ENCODE peak calls at places on chromosomes 11 and 22, in seven cellular contexts. One of them, this sample, is unnamed.

GRCh38 chr22:27318516-27318915 is 483.0 kb downstream of the MN1 start:
- DNase-seq in stomach: no peak
- DNase-seq in left ventricle myocardium inferior: peak; percentile 30
- DNase-seq in IMR-90: peak; percentile 44
- DNase-seq in tibial artery: no peak
- DNase-seq in adrenal gland: no peak
- DNase-seq in kidney epithelial cell: peak; percentile 49
- DNase-seq in this sample: no peak

GRCh38 chr11:65329944-65330403 is 3.7 kb upstream of the DPF2 start:
- DNase-seq in stomach: peak; percentile 95
- DNase-seq in left ventricle myocardium inferior: peak; percentile 72
- DNase-seq in IMR-90: peak; percentile 92
- DNase-seq in tibial artery: peak; percentile 91
- DNase-seq in adrenal gland: peak; percentile 97
- DNase-seq in kidney epithelial cell: peak; percentile 62
- DNase-seq in this sample: peak; percentile 79

GRCh38 chr11:117172678-117173421 is 5.7 kb upstream of the SIDT2 start:
- DNase-seq in stomach: peak; percentile 24
- DNase-seq in left ventricle myocardium inferior: no peak
- DNase-seq in IMR-90: no peak
- DNase-seq in tibial artery: no peak
- DNase-seq in adrenal gland: no peak
- DNase-seq in kidney epithelial cell: no peak
- DNase-seq in this sample: no peak

GRCh38 chr22:31343235-31344191 is 2.6 kb downstream of the PATZ1 start:
- DNase-seq in stomach: peak; percentile 93
- DNase-seq in left ventricle myocardium inferior: peak; percentile 34
- DNase-seq in IMR-90: peak; percentile 26
- DNase-seq in tibial artery: peak; percentile 23
- DNase-seq in adrenal gland: no peak
- DNase-seq in kidney epithelial cell: no peak
- DNase-seq in this sample: peak; percentile 86

GRCh38 chr11:79388201-79388600 is 52.6 kb downstream of the TENM4 start:
- DNase-seq in stomach: no peak
- DNase-seq in left ventricle myocardium inferior: no peak
- DNase-seq in IMR-90: no peak
- DNase-seq in tibial artery: no peak
- DNase-seq in adrenal gland: no peak
- DNase-seq in kidney epithelial cell: no peak
- DNase-seq in this sample: no peak

GRCh38 chr22:27137809-27138400 is 480.5 kb downstream of the MIAT start:
- DNase-seq in stomach: no peak
- DNase-seq in left ventricle myocardium inferior: peak; percentile 22
- DNase-seq in IMR-90: no peak
- DNase-seq in tibial artery: no peak
- DNase-seq in adrenal gland: no peak
- DNase-seq in kidney epithelial cell: no peak
- DNase-seq in this sample: no peak

GRCh38 chr11:2813141-2813908 is 72.2 kb downstream of the CDKN1C start:
- DNase-seq in stomach: no peak
- DNase-seq in left ventricle myocardium inferior: peak; percentile 13
- DNase-seq in IMR-90: peak; percentile 90
- DNase-seq in tibial artery: no peak
- DNase-seq in adrenal gland: no peak
- DNase-seq in kidney epithelial cell: peak; percentile 16
- DNase-seq in this sample: no peak

GRCh38 chr11:119108151-119108856 is 1.2 kb downstream of the C2CD2L start:
- DNase-seq in stomach: peak; percentile 53
- DNase-seq in left ventricle myocardium inferior: no peak
- DNase-seq in IMR-90: peak; percentile 27
- DNase-seq in tibial artery: no peak
- DNase-seq in adrenal gland: no peak
- DNase-seq in kidney epithelial cell: no peak
- DNase-seq in this sample: peak; percentile 70

GRCh38 chr11:60310407-60310998 is 16.6 kb upstream of the MS4A6E start:
- DNase-seq in stomach: no peak
- DNase-seq in left ventricle myocardium inferior: no peak
- DNase-seq in IMR-90: no peak
- DNase-seq in tibial artery: peak; percentile 65
- DNase-seq in adrenal gland: peak; percentile 26
- DNase-seq in kidney epithelial cell: no peak
- DNase-seq in this sample: no peak

GRCh38 chr11:2409701-2410468 is 9.3 kb downstream of the TSSC4 start:
- DNase-seq in stomach: no peak
- DNase-seq in left ventricle myocardium inferior: no peak
- DNase-seq in IMR-90: no peak
- DNase-seq in tibial artery: no peak
- DNase-seq in adrenal gland: no peak
- DNase-seq in kidney epithelial cell: no peak
- DNase-seq in this sample: no peak

GRCh38 chr22:44850946-44851345 is 98.6 kb downstream of the ARHGAP8 start:
- DNase-seq in stomach: no peak
- DNase-seq in left ventricle myocardium inferior: no peak
- DNase-seq in IMR-90: no peak
- DNase-seq in tibial artery: no peak
- DNase-seq in adrenal gland: no peak
- DNase-seq in kidney epithelial cell: no peak
- DNase-seq in this sample: peak; percentile 9

GRCh38 chr22:44712156-44712555 is 10.2 kb downstream of the PRR5 start:
- DNase-seq in stomach: no peak
- DNase-seq in left ventricle myocardium inferior: no peak
- DNase-seq in IMR-90: no peak
- DNase-seq in tibial artery: no peak
- DNase-seq in adrenal gland: no peak
- DNase-seq in kidney epithelial cell: no peak
- DNase-seq in this sample: no peak

GRCh38 chr11:35272391-35272821 is 133.4 kb downstream of the CD44 start:
- DNase-seq in stomach: no peak
- DNase-seq in left ventricle myocardium inferior: no peak
- DNase-seq in IMR-90: no peak
- DNase-seq in tibial artery: no peak
- DNase-seq in adrenal gland: no peak
- DNase-seq in kidney epithelial cell: no peak
- DNase-seq in this sample: no peak

DNA sequence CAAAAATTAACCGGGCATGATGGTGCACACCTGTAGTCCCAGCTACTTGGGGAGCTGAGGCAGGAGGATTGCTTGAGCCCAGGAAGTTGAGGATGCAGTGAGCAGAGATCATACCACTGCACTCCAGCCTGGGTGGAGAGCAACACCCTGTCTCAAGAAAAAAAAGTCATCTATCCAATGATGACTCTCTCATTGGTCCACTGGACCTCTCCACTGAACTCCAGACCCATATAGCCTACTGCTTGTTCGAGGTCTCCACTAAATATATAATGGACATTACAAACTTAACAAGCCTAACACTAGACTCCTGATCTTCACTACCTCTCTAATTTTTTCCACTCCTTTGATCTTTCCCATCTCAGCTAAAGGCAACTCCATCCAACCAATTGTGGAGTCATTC is 33.5 kb upstream of the MTCH2 start:
- DNase-seq in stomach: no peak
- DNase-seq in left ventricle myocardium inferior: no peak
- DNase-seq in IMR-90: no peak
- DNase-seq in tibial artery: no peak
- DNase-seq in adrenal gland: no peak
- DNase-seq in kidney epithelial cell: no peak
- DNase-seq in this sample: no peak
- H3K27me3 ChIP-seq in stomach: no peaks in the 10 kb centered on the region
- H3K27me3 ChIP-seq in left ventricle myocardium inferior: no peaks in the 10 kb centered on the region
- H3K27me3 ChIP-seq in IMR-90: no peaks in the 10 kb centered on the region
- H3K27me3 ChIP-seq in tibial artery: no peaks in the 10 kb centered on the region
- H3K27me3 ChIP-seq in adrenal gland: no peaks in the 10 kb centered on the region
- H3K27me3 ChIP-seq in kidney epithelial cell: no peaks in the 10 kb centered on the region
- H3K27me3 ChIP-seq in this sample: no peaks in the 10 kb centered on the region

DNA sequence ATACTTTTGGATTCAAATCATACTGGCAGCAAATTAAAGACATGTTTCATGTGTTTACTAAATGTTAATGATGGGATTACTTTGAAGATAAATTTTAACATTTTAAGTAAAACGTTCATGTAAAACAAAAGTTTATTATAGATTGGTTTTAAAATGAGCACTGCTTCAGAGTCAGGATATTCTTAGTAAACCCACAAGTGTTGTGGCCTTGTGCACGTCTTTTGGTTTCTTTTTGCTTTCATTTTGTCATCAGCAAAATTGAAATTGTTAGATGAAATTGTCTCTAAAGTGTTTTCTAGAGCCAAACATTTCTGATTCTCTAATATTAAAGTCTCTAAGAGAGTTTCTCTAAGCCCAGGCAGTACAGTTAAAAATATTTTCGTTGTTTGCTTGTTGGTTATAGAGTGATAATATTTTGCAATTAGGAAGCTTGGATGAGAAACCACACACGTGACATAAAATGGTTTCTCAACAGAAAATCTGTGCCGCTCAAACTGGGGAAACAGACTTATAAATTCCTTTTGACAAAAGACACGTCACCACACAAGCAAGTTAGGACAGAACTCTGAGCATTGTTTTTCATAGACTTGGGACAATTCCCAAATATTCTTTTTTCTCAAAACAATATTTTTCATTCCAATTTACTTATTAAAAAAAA is 164.4 kb downstream of the TEAD1 start:
- DNase-seq in stomach: no peak
- DNase-seq in left ventricle myocardium inferior: no peak
- DNase-seq in IMR-90: no peak
- DNase-seq in tibial artery: no peak
- DNase-seq in adrenal gland: no peak
- DNase-seq in kidney epithelial cell: no peak
- DNase-seq in this sample: no peak
- H3K4me3 ChIP-seq in stomach: no peak overlapping the region
- H3K4me3 ChIP-seq in left ventricle myocardium inferior: peak overlapping the region; percentile 5
- H3K4me3 ChIP-seq in IMR-90: no peak overlapping the region
- H3K4me3 ChIP-seq in tibial artery: no peak overlapping the region
- H3K4me3 ChIP-seq in adrenal gland: no peak overlapping the region
- H3K4me3 ChIP-seq in kidney epithelial cell: no peak overlapping the region
- H3K4me3 ChIP-seq in this sample: no peak overlapping the region

GRCh38 chr22:29300807-29301601 is 5.4 kb upstream of the GAS2L1 start:
- DNase-seq in stomach: no peak
- DNase-seq in left ventricle myocardium inferior: no peak
- DNase-seq in IMR-90: no peak
- DNase-seq in tibial artery: no peak
- DNase-seq in adrenal gland: peak; percentile 24
- DNase-seq in kidney epithelial cell: no peak
- DNase-seq in this sample: peak; percentile 39
- H3K36me3 ChIP-seq in stomach: peaks cover 46% of the 10 kb centered on the region
- H3K36me3 ChIP-seq in left ventricle myocardium inferior: peaks cover 52% of the 10 kb centered on the region
- H3K36me3 ChIP-seq in IMR-90: peaks cover 50% of the 10 kb centered on the region
- H3K36me3 ChIP-seq in tibial artery: peaks cover 46% of the 10 kb centered on the region
- H3K36me3 ChIP-seq in adrenal gland: no peaks in the 10 kb centered on the region
- H3K36me3 ChIP-seq in kidney epithelial cell: peaks cover 4% of the 10 kb centered on the region
- H3K36me3 ChIP-seq in this sample: peaks cover 37% of the 10 kb centered on the region

DNA sequence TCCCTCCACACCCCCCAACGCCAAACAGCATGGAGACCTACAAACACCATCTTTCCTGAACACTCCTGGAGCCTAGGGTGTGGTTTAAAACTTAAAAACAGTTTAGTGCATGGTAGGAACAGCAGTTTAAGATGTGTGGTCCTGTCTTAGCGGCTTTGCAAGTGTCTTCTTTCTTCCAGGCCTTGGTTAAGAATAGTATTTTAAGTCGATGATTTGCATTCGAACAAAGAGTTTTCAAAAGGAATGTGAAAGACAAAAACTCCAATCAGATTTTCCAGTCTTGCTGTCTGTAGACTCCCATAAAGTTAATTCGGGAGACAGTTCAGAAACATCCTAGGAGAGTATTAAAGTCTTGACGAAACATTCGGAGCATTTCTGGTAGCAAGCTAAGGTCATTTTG is 3.7 kb downstream of the FGF4 start:
- DNase-seq in stomach: no peak
- DNase-seq in left ventricle myocardium inferior: no peak
- DNase-seq in IMR-90: no peak
- DNase-seq in tibial artery: no peak
- DNase-seq in adrenal gland: no peak
- DNase-seq in kidney epithelial cell: no peak
- DNase-seq in this sample: peak; percentile 46
- H3K27me3 ChIP-seq in stomach: peaks cover 91% of the 10 kb centered on the region
- H3K27me3 ChIP-seq in left ventricle myocardium inferior: peaks cover 95% of the 10 kb centered on the region
- H3K27me3 ChIP-seq in IMR-90: peaks cover 85% of the 10 kb centered on the region
- H3K27me3 ChIP-seq in tibial artery: no peaks in the 10 kb centered on the region
- H3K27me3 ChIP-seq in adrenal gland: peaks cover 36% of the 10 kb centered on the region
- H3K27me3 ChIP-seq in kidney epithelial cell: peaks cover 48% of the 10 kb centered on the region
- H3K27me3 ChIP-seq in this sample: peaks cover 36% of the 10 kb centered on the region

DNA sequence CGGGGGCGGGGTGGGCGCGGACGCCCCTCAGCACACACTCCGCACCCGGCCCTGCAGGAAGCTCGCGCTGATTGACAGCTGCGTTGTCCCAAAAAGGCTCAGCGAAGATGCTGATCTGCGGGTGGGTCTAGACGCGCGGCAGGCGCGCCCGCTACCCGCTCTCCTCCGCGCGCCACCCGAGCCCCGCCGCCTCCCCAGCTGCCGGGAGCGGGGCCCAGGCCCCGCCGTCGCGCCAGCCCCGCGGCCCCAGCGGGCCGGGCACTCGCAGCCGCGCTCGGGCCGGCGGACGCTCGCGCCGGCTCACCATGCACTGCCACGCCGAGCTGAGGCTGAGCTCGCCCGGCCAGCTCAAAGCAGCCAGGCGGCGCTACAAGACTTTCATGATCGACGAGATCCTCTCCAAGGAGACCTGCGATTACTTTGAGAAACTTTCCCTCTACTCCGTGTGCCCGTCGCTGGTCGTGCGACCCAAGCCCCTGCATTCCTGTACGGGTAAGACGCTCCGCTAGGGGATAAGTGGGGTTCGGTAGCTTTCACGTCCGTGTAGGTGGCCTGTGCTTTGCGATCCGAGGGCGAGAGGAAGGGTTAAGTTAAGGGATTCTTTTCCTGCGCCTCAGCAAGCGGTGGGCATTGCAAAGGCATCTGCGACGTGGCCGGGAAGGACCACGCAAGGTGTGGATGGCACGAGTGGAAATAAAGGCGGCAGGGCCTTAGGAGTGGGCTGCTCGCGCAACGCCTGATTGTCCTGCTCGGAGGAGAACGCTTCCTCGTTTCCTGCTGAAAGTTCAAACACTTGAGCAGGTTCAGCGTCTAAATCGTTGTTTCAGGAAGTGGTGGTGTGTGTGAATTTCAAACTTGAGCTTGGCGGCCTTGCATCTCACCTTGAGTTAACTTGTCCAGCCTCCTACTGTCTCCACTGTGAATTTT is at the start of gene BARX2:
- DNase-seq in stomach: peak; percentile 82
- DNase-seq in left ventricle myocardium inferior: peak; percentile 16
- DNase-seq in IMR-90: peak; percentile 54
- DNase-seq in tibial artery: no peak
- DNase-seq in adrenal gland: no peak
- DNase-seq in kidney epithelial cell: peak; percentile 16
- DNase-seq in this sample: peak; percentile 84
- H3K4me3 ChIP-seq in stomach: peak within 1 kb of the TSS; percentile 48
- H3K4me3 ChIP-seq in left ventricle myocardium inferior: peak within 1 kb of the TSS; percentile 56
- H3K4me3 ChIP-seq in IMR-90: no peak within 1 kb of the TSS
- H3K4me3 ChIP-seq in tibial artery: peak within 1 kb of the TSS; percentile 9
- H3K4me3 ChIP-seq in adrenal gland: no peak within 1 kb of the TSS
- H3K4me3 ChIP-seq in kidney epithelial cell: peak within 1 kb of the TSS; percentile 32
- H3K4me3 ChIP-seq in this sample: peak within 1 kb of the TSS; percentile 42

DNA sequence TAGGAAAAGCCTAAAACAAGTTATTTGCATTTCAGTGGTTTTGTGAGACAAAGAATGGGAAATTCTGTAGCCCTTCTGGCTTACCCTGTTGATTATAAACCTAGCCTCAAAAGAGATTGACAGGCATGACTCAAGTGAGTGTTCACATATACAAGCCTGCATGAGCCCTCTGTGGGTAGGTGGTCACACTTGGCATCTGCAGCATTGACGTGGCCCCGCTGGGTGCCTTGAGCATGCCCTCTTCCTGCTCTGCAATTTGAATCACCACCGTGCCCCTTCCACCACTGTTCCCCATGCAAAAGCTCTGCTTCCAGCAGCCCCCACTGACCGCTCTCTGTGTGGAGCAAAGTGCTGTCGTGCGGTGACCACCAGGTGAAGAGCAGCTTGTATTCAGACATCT is 21.0 kb upstream of the ADSL start:
- DNase-seq in stomach: no peak
- DNase-seq in left ventricle myocardium inferior: no peak
- DNase-seq in IMR-90: no peak
- DNase-seq in tibial artery: no peak
- DNase-seq in adrenal gland: no peak
- DNase-seq in kidney epithelial cell: no peak
- DNase-seq in this sample: peak; percentile 32
- H3K36me3 ChIP-seq in stomach: peaks cover 33% of the 10 kb centered on the region
- H3K36me3 ChIP-seq in left ventricle myocardium inferior: peaks cover 56% of the 10 kb centered on the region
- H3K36me3 ChIP-seq in IMR-90: peaks cover 29% of the 10 kb centered on the region
- H3K36me3 ChIP-seq in tibial artery: peaks cover 36% of the 10 kb centered on the region
- H3K36me3 ChIP-seq in adrenal gland: no peaks in the 10 kb centered on the region
- H3K36me3 ChIP-seq in kidney epithelial cell: no peaks in the 10 kb centered on the region
- H3K36me3 ChIP-seq in this sample: peaks cover 17% of the 10 kb centered on the region

This sample was measured in H7.